ENCODE peak calls at places on chromosomes 13 and 19, in nine cellular contexts. F is breast epithelium, T is AG04450, W is fibroblast of the aortic adventitia, Q is NB4, E is transverse colon, X is pancreas, D is K562, Y is stomach. B is an unnamed sample.

GRCh38 chr13:114111577-114111976 is 20.8 kb downstream of the RASA3 start:
- DNase-seq in F (no peak), T (peak), W (no peak), Q (peak), E (peak), X (peak), D (no peak), Y (no peak), B (no peak)

GRCh38 chr19:45526143-45526542 is 18.9 kb downstream of the VASP start:
- DNase-seq in F (no peak), T (no peak), W (peak), Q (peak), E (peak), X (no peak), D (peak), Y (peak), B (peak)

GRCh38 chr19:4267101-4267900 is 11.8 kb upstream of the SHD start:
- DNase-seq in F (no peak), T (no peak), W (peak), Q (peak), E (peak), X (peak), D (peak), Y (peak), B (peak)

GRCh38 chr19:16940626-16941025 is 51.8 kb downstream of the F2RL3 start:
- DNase-seq in F (peak), T (no peak), W (no peak), Q (no peak), E (no peak), X (no peak), D (no peak), Y (no peak), B (no peak)

GRCh38 chr19:16520986-16521624 is 21.1 kb downstream of the CHERP start:
- DNase-seq in F (no peak), T (no peak), W (no peak), Q (no peak), E (no peak), X (no peak), D (no peak), Y (no peak), B (no peak)

GRCh38 chr19:15323496-15324235 is 8.7 kb downstream of the BRD4 start:
- DNase-seq in F (no peak), T (no peak), W (peak), Q (peak), E (peak), X (peak), D (peak), Y (peak), B (no peak)

GRCh38 chr13:83229574-83230300 is 652.5 kb downstream of the SLITRK1 start:
- DNase-seq in F (no peak), T (no peak), W (peak), Q (no peak), E (no peak), X (no peak), D (no peak), Y (no peak), B (no peak)

GRCh38 chr13:20832861-20833260 is 59.1 kb upstream of the EEF1AKMT1 start:
- DNase-seq in F (no peak), T (no peak), W (no peak), Q (no peak), E (no peak), X (no peak), D (no peak), Y (no peak), B (no peak)

GRCh38 chr13:78241278-78241919 is 322.8 kb upstream of the EDNRB start:
- DNase-seq in F (no peak), T (peak), W (peak), Q (peak), E (peak), X (no peak), D (peak), Y (no peak), B (peak)

GRCh38 chr19:13850910-13851753 is 25.8 kb upstream of the NANOS3 start:
- DNase-seq in F (peak), T (peak), W (peak), Q (peak), E (peak), X (peak), D (peak), Y (peak), B (no peak)

GRCh38 chr13:50284540-50284939 is 269.3 kb downstream of the KCNRG start:
- DNase-seq in F (no peak), T (no peak), W (no peak), Q (peak), E (no peak), X (no peak), D (no peak), Y (no peak), B (no peak)

GRCh38 chr19:34480971-34481821 is at the start of gene WTIP:
- DNase-seq in F (peak), T (peak), W (peak), Q (no peak), E (peak), X (no peak), D (no peak), Y (peak), B (peak)

GRCh38 chr19:31300406-31300805 is 48.8 kb downstream of the TSHZ3 start:
- DNase-seq in F (no peak), T (no peak), W (no peak), Q (no peak), E (no peak), X (no peak), D (no peak), Y (no peak), B (no peak)

DNA sequence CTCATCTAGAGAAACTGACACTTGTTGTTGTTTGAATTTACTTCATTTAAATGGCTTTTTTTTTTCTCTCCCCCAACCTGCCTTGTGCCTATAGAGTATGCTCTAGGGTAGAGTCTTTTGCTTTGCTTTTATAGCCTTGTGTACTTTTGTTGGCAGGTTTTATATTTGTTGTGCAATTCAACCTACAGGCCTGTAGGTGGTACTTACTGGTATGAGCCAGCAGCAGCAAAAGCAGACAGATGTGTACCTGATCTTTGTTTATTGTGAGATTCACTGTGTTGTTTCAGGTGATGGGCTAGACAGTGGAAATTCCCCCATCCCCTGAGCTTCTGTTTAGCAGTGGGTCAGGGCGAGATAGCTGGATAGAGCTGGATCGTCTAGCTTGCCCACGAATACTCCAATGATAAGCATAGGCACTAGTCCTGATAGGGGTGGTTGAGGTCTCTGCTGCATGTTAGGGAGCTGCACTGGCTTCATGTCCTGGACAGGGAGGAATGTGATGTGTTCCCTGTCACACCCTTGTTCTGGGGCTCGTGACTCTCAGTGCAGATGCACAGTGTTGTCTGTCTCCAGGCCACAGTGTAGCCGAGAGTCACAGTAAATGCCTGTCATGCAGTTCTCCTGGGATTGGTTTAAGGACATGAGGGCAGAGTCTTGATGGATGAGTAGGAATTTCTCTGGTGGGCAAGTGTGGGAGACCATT is 21.3 kb downstream of the DNAJC3 start:
- DNase-seq in F (no peak), T (no peak), W (no peak), Q (no peak), E (no peak), X (no peak), D (peak), Y (no peak), B (no peak)
- TF ChIP-seq CTCF in F (no peak), T (peak), W (peak), Q (peak), E (peak), X (no peak), D (peak), Y (no peak), B (peak)

GRCh38 chr19:20558571-20558970 is 7.0 kb downstream of the ZNF737 start:
- DNase-seq in F (no peak), T (no peak), W (no peak), Q (no peak), E (no peak), X (no peak), D (no peak), Y (no peak), B (no peak)

GRCh38 chr19:20558011-20558410 is 7.6 kb downstream of the ZNF737 start:
- DNase-seq in F (no peak), T (no peak), W (no peak), Q (peak), E (no peak), X (no peak), D (no peak), Y (no peak), B (no peak)
- TF ChIP-seq CTCF in F (no peak), T (no peak), W (no peak), Q (no peak), E (no peak), X (peak), D (peak), Y (no peak), B (no peak)

DNA sequence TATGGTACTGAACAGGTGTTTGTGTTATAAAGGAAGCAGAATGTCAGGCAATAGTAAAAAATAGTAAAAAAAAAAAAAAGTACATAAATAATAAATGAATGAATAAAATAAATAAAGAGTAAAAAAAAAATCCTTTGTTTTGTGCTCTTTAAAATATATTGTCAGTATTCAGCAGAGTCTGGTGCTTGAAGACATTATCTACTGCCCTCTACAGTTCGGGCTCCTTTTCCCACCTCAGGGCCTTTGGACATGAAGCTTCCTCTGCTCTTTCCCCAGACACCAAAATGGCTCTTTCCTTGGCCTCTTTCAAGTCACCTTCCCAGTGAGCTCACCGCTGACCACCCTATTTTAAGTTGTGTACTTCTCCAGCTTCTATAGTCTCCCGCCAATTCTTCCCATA is 137.5 kb downstream of the TNFRSF19 start:
- DNase-seq in F (no peak), T (no peak), W (peak), Q (peak), E (no peak), X (no peak), D (no peak), Y (no peak), B (no peak)
- TF ChIP-seq CTCF in F (no peak), T (no peak), W (peak), Q (peak), E (no peak), X (no peak), D (peak), Y (no peak), B (no peak)

DNA sequence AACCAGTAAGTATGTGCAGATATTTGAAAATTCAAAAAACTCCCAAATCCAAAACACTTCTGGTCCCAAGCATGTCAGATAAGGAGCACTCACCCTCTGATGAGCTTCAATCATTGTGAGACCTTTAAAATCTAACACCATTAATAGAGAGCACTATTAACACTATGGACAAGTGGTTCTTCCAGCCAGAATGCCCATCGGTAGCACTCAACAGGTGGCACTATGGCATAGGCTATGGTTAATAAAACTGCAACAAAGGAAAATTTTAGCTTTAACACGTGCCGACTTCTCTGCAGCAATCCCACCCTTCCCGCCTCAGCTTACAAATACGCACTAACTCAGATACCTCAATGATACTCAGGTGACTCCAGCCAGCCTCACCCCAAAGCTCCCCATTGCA is 62.3 kb downstream of the COL4A2 start:
- DNase-seq in F (no peak), T (no peak), W (no peak), Q (no peak), E (no peak), X (no peak), D (no peak), Y (no peak), B (no peak)
- TF ChIP-seq CTCF in F (no peak), T (no peak), W (no peak), Q (no peak), E (no peak), X (no peak), D (no peak), Y (no peak), B (no peak)

GRCh38 chr13:110138009-110138699 is 168.8 kb downstream of the COL4A1 start:
- DNase-seq in F (no peak), T (no peak), W (peak), Q (peak), E (peak), X (peak), D (peak), Y (peak), B (peak)

GRCh38 chr13:110138700-110139036 is 168.3 kb downstream of the COL4A1 start:
- DNase-seq in F (no peak), T (no peak), W (no peak), Q (no peak), E (no peak), X (no peak), D (no peak), Y (no peak), B (no peak)

GRCh38 chr13:110136660-110137585 is 170.0 kb downstream of the COL4A1 start:
- DNase-seq in F (no peak), T (no peak), W (no peak), Q (peak), E (no peak), X (no peak), D (no peak), Y (no peak), B (no peak)

GRCh38 chr13:110135977-110136597 is 170.9 kb downstream of the COL4A1 start:
- DNase-seq in F (no peak), T (no peak), W (no peak), Q (no peak), E (no peak), X (no peak), D (no peak), Y (no peak), B (no peak)

DNA sequence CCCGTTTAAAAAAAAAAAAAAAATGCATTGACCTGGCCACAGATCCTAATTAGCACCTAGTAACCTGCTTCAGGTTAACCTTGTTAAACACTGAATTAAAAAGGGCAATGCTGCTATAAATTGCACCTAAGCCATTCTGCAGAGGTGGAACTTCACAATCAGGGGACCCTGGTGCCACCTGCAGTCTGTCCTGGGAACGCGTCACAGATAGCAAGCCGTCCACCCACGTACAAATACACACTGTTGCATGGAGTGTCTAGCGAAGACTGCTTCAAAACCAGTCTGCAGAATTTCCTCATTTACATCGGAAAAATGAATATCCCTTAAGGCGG is 169.3 kb downstream of the COL4A1 start:
- DNase-seq in F (no peak), T (no peak), W (peak), Q (no peak), E (peak), X (no peak), D (peak), Y (no peak), B (peak)
- TF ChIP-seq CTCF in F (no peak), T (peak), W (no peak), Q (peak), E (peak), X (no peak), D (peak), Y (peak), B (peak)

GRCh38 chr19:29014857-29015436 is 198.0 kb downstream of the UQCRFS1 start:
- DNase-seq in F (no peak), T (no peak), W (no peak), Q (peak), E (no peak), X (no peak), D (no peak), Y (no peak), B (no peak)
- TF ChIP-seq CTCF in F (no peak), T (no peak), W (peak), Q (no peak), E (no peak), X (no peak), D (peak), Y (no peak), B (no peak)

B was measured in nephron progenitor cell.